ENCODE peak calls at places on chromosomes 11 and 22, in six cellular contexts. L is transverse colon, M is A549, B is H1, D is SK-N-SH, J is tibial nerve. O is an unnamed sample.

GRCh38 chr11:44398266-44399045 is 88.5 kb upstream of the ALX4 start:
- DNase-seq in J (no peak), D (no peak), L (no peak), M (no peak), B (no peak), O (no peak)

GRCh38 chr22:30435674-30436126 is 10.1 kb downstream of the MTFP1 start:
- DNase-seq in B (no peak), L (peak; percentile 65), J (no peak), D (no peak), M (no peak), O (no peak)

GRCh38 chr11:47186076-47186936 is at the start of gene PACSIN3:
- DNase-seq in J (no peak), M (peak; percentile 58), L (peak; percentile 61), B (no peak), D (peak; percentile 92), O (peak; percentile 67)

GRCh38 chr11:114075891-114076441 is 16.5 kb downstream of the ZBTB16 start:
- DNase-seq in J (no peak), B (no peak), D (peak; percentile 72), L (no peak), M (peak; percentile 30), O (peak; percentile 66)

GRCh38 chr22:46201059-46201757 is 48.9 kb downstream of the CDPF1 start:
- DNase-seq in L (peak; percentile 73), D (no peak), B (peak; percentile 65), M (no peak), J (no peak), O (no peak)

GRCh38 chr11:64233913-64234839 is at the start of gene VEGFB:
- DNase-seq in B (no peak), M (peak; percentile 53), J (peak; percentile 55), D (peak; percentile 92), L (peak; percentile 86), O (peak; percentile 83)

GRCh38 chr22:34866501-34867171 is 199.3 kb upstream of the ISX start:
- DNase-seq in B (no peak), D (no peak), L (no peak), J (no peak), M (no peak), O (no peak)

GRCh38 chr11:123144707-123145106 is 50.3 kb downstream of the CLMP start:
- DNase-seq in D (no peak), L (no peak), M (no peak), B (no peak), J (no peak), O (no peak)

GRCh38 chr11:71153005-71153395 is 99.4 kb downstream of the SHANK2 start:
- DNase-seq in D (no peak), J (no peak), L (peak; percentile 13), M (peak; percentile 38), B (no peak), O (no peak)

GRCh38 chr11:134841411-134841810 is 429.4 kb upstream of the B3GAT1 start:
- DNase-seq in D (no peak), J (no peak), M (no peak), L (no peak), B (no peak), O (no peak)

GRCh38 chr11:12223771-12224536 is 113.6 kb downstream of the MICAL2 start:
- DNase-seq in M (no peak), J (no peak), L (peak; percentile 60), D (no peak), B (no peak), O (no peak)

GRCh38 chr11:129315781-129316579 is 59.7 kb upstream of the BARX2 start:
- DNase-seq in L (peak; percentile 72), J (no peak), D (no peak), M (no peak), B (no peak), O (no peak)

GRCh38 chr22:49838771-49839717 is 11.4 kb upstream of the BRD1 start:
- DNase-seq in M (no peak), L (peak; percentile 61), B (peak; percentile 17), J (no peak), D (no peak), O (no peak)

GRCh38 chr22:27973851-27974250 is 54.8 kb upstream of the PITPNB start:
- DNase-seq in D (no peak), B (no peak), M (no peak), J (no peak), L (no peak), O (no peak)

GRCh38 chr22:39343259-39344045 is 6.3 kb upstream of the SYNGR1 start:
- DNase-seq in J (peak; percentile 73), M (peak; percentile 61), D (peak; percentile 59), L (peak; percentile 66), B (peak; percentile 34), O (peak; percentile 65)

GRCh38 chr11:62336949-62337681 is at the start of gene ASRGL1:
- DNase-seq in J (peak; percentile 63), D (peak; percentile 91), B (peak; percentile 54), M (peak; percentile 87), L (peak; percentile 92), O (peak; percentile 78)

GRCh38 chr22:42419328-42419881 is 12.8 kb downstream of the NFAM1 start:
- DNase-seq in D (no peak), J (no peak), M (no peak), B (no peak), L (no peak), O (no peak)

GRCh38 chr11:27312110-27312509 is 50.9 kb downstream of the CCDC34 start:
- DNase-seq in J (no peak), D (no peak), B (no peak), M (peak; percentile 34), L (no peak), O (no peak)
- TF ChIP-seq EP300 in J (no peak), D (no peak), B (no peak), M (no peak), L (no peak), O (no peak)

GRCh38 chr11:10602366-10602765 is 33.9 kb upstream of the LYVE1 start:
- DNase-seq in L (no peak), D (no peak), M (no peak), J (no peak), B (no peak), O (no peak)
- H3K4me1 ChIP-seq in L (peaks cover 15% of the 10 kb centered on the region), D (peaks cover 8% of the 10 kb centered on the region), M (no peaks in the 10 kb centered on the region), J (peaks cover 27% of the 10 kb centered on the region), B (peaks cover 12% of the 10 kb centered on the region), O (peaks cover 13% of the 10 kb centered on the region)

GRCh38 chr22:40594924-40595323 is 41.6 kb downstream of the MRTFA start:
- DNase-seq in L (no peak), J (no peak), B (no peak), D (no peak), M (no peak), O (no peak)

GRCh38 chr22:40594346-40594745 is 42.2 kb downstream of the MRTFA start:
- DNase-seq in L (no peak), D (no peak), M (no peak), B (no peak), J (no peak), O (no peak)

GRCh38 chr22:40595497-40596234 is 40.9 kb downstream of the MRTFA start:
- DNase-seq in D (no peak), B (no peak), M (no peak), J (no peak), L (no peak), O (no peak)

GRCh38 chr22:40592352-40593113 is 44.0 kb downstream of the MRTFA start:
- DNase-seq in L (peak; percentile 36), J (no peak), M (no peak), D (no peak), B (no peak), O (no peak)

GRCh38 chr22:40593460-40594273 is 42.9 kb downstream of the MRTFA start:
- DNase-seq in B (no peak), D (peak; percentile 25), M (no peak), L (no peak), J (no peak), O (no peak)
- TF ChIP-seq EP300 in B (no peak), D (peak; percentile 61), M (no peak), L (no peak), J (no peak), O (no peak)

GRCh38 chr11:34970033-34970432 is 53.6 kb downstream of the PDHX start:
- DNase-seq in J (no peak), B (no peak), D (no peak), M (no peak), L (no peak), O (no peak)

GRCh38 chr11:34975482-34975881 is 59.1 kb downstream of the PDHX start:
- DNase-seq in J (no peak), B (no peak), M (peak; percentile 14), D (no peak), L (no peak), O (no peak)

GRCh38 chr11:34976496-34976895 is 60.1 kb downstream of the PDHX start:
- DNase-seq in D (no peak), J (no peak), M (no peak), L (no peak), B (no peak), O (no peak)

GRCh38 chr11:34970480-34970879 is 54.1 kb downstream of the PDHX start:
- DNase-seq in B (no peak), D (no peak), M (no peak), J (no peak), L (no peak), O (no peak)

GRCh38 chr11:34972892-34973291 is 56.5 kb downstream of the PDHX start:
- DNase-seq in L (no peak), B (no peak), D (no peak), M (no peak), J (no peak), O (no peak)
- H3K4me1 ChIP-seq in L (peaks cover 3% of the 10 kb centered on the region), B (no peaks in the 10 kb centered on the region), D (peaks cover 27% of the 10 kb centered on the region), M (peaks cover 29% of the 10 kb centered on the region), J (peaks cover 3% of the 10 kb centered on the region), O (no peaks in the 10 kb centered on the region)

GRCh38 chr11:127454856-127455255 is 454.3 kb upstream of the KIRREL3 start:
- DNase-seq in D (no peak), L (no peak), J (no peak), B (no peak), M (no peak), O (no peak)

GRCh38 chr11:127461575-127462344 is 461.2 kb upstream of the KIRREL3 start:
- DNase-seq in D (peak; percentile 71), L (no peak), M (no peak), B (no peak), J (no peak), O (no peak)

DNA sequence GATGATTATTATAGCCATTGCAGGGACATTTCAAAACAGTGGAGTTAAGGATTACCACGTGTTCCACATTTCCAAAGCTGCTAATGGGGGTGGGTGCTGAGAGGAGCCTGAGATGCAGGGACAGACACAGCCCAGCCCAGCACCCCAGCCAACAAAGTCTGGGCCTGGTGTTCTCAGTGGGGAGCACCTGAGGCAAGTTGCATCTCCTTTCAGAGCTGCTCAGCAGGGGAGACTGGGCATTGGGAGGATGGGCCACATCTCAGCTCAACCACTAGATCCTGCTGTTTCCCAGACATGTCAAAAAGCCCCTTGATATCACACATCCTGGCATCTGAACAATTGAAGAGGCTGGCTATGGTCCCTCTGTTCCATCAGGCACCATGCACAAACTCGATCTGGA is 458.0 kb upstream of the KIRREL3 start:
- DNase-seq in D (no peak), B (no peak), L (no peak), J (no peak), M (no peak), O (no peak)
- TF ChIP-seq EP300 in D (no peak), B (no peak), L (no peak), J (no peak), M (no peak), O (no peak)

O was measured in ovary.